ENCODE peak calls at places on chromosome 1, in six cellular contexts. I is AG09309; A is PC-3; J is uterus; K is cardiac muscle cell; P is CD8-positive, alpha-beta T cell. B is an unnamed sample.

GRCh38 chr1:176541663-176542062 is 78.7 kb downstream of the PAPPA2 start:
- DNase-seq in A (no peak), I (no peak), J (no peak), P (no peak), K (no peak), B (no peak)

GRCh38 chr1:53669511-53670191 is 69.3 kb downstream of the GLIS1 start:
- DNase-seq in K (peak; percentile 25), J (no peak), P (no peak), A (no peak), I (peak; percentile 33), B (no peak)

GRCh38 chr1:151620286-151620685 is 8.4 kb downstream of the SNX27 start:
- DNase-seq in P (no peak), A (no peak), J (no peak), I (no peak), K (no peak), B (no peak)

GRCh38 chr1:206023682-206024081 is at the start of gene CTSE:
- DNase-seq in J (no peak), I (no peak), K (no peak), P (no peak), A (no peak), B (no peak)

GRCh38 chr1:147388969-147389368 is 146.5 kb downstream of the CHD1L start:
- DNase-seq in K (no peak), J (no peak), I (no peak), P (no peak), A (no peak), B (no peak)

GRCh38 chr1:7727816-7728477 is 43.1 kb upstream of the VAMP3 start:
- DNase-seq in P (no peak), I (no peak), J (no peak), K (no peak), A (no peak), B (no peak)

GRCh38 chr1:239814306-239814881 is 277.3 kb upstream of the FMN2 start:
- DNase-seq in K (no peak), J (peak; percentile 22), P (no peak), I (peak; percentile 69), A (peak; percentile 99), B (peak; percentile 89)

GRCh38 chr1:62295921-62296451 is 23.2 kb downstream of the KANK4 start:
- DNase-seq in J (no peak), A (peak; percentile 95), K (no peak), P (no peak), I (peak; percentile 21), B (peak; percentile 89)

GRCh38 chr1:67791261-67791660 is 42.0 kb downstream of the GNG12 start:
- DNase-seq in J (no peak), I (no peak), K (no peak), A (no peak), P (no peak), B (no peak)

GRCh38 chr1:85137660-85138059 is 63.2 kb downstream of the SYDE2 start:
- DNase-seq in A (no peak), I (no peak), K (no peak), P (no peak), J (no peak), B (no peak)

GRCh38 chr1:207814469-207814868 is 62.6 kb downstream of the CD46 start:
- DNase-seq in I (no peak), P (no peak), J (no peak), A (no peak), K (no peak), B (no peak)

GRCh38 chr1:207817166-207817565 is 65.3 kb downstream of the CD46 start:
- DNase-seq in A (no peak), P (no peak), I (no peak), J (no peak), K (no peak), B (no peak)

GRCh38 chr1:207815466-207815865 is 63.6 kb downstream of the CD46 start:
- DNase-seq in A (no peak), J (no peak), P (no peak), I (no peak), K (no peak), B (no peak)

GRCh38 chr1:207813946-207814345 is 62.1 kb downstream of the CD46 start:
- DNase-seq in K (no peak), A (no peak), I (no peak), J (no peak), P (no peak), B (no peak)

DNA sequence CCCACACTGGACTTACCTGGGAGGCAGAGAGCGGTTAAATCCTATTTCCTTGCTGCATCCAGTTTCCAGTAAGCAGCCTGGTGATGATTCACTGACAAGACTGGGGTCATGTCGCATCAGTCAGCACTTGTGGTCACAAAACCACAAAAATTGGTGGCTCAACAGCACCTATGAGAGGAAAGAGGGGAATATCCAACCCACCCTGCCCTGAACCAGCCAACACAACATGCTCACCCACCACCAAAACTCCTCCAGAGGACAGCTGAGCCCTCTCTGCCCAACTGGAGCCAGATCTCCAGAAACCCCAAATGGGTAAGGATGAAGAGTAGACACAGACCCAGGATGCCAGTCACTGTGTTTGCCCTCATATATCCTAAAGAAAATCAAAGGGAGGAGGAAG is 64.1 kb downstream of the CD46 start:
- DNase-seq in K (no peak), J (no peak), A (peak; percentile 85), I (no peak), P (no peak), B (no peak)
- H3K4me3 ChIP-seq in K (no peak overlapping the region), J (no peak overlapping the region), A (no peak overlapping the region), I (no peak overlapping the region), P (no peak overlapping the region), B (no peak overlapping the region)

DNA sequence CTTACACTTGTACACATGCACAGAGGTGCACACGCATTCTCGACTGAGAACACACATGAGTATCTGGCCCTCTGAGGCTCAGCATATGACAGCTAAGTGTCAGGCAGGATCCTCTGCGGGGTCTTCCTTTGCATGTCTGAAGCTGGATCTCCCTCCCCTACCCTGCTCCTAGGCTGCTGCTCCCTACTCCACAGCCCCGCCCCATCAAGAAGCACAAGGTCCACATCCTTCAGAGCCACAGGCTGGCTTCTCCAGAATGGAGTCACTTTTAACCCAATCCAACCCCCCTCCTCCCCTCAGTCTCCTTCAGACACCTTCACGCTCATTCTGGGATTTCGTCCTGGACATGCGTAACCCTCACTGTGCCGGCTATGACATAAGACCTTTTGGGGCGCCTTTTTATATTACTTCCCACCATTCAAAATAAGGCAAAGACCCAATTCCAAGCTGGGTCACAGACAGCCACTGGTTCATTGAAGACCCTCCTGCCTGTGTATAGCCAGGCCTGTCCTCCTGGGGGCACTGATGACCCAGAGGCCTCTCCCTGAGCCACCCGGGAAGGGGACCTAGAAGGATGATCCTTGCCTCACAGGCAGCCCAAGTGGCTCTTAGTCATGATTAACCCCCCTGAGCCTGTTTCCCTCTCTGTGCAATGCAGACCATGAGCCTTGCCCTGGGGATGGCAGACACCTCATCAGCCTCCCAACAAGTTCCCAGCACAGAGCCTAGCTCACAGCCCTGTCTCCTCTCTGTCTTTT is 4.7 kb downstream of the ADGRB2 start:
- DNase-seq in I (no peak), J (no peak), P (no peak), A (no peak), K (no peak), B (no peak)
- TF ChIP-seq CTCF in I (no peak), J (no peak), P (no peak), A (no peak), K (no peak), B (no peak)

DNA sequence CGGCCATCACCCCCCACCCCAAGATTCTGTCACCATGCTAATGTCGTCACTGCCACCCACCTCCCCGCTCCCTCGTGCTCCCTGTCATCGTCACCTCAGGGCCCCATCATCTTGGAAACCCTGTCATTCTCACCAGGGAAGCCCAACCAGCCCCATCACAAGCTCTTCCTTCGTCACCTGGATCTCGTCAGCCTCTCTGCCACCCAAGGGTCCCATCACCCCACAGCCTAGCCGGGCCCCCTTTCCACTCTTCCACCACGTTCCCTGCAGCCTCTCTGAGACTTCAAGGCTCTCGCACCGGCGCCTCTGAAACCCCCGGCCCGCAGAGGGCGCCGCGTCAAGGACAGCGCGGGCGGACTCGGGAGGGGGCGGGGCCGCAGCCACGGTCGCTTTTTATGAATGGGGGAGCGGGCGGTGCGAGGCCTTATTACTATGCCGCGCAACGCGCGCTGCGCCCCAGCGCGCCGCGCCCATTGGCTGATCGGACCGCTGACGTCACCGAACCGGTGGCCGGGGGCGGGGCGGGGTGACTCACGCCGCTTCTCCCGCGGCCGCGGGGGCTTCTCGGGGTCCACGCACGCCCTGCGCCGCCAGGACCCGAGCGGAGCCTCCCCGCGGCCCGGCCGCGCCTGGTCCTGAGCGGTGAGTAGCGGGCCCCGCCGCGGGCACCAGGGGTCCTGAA is at the start of gene GPR3:
- DNase-seq in K (peak; percentile 96), J (peak; percentile 94), A (peak; percentile 94), P (peak; percentile 88), I (peak; percentile 41), B (peak; percentile 92)
- H3K4me3 ChIP-seq in K (peak within 1 kb of the TSS; percentile 53), J (peak within 1 kb of the TSS; percentile 15), A (peak within 1 kb of the TSS; percentile 100), P (peak within 1 kb of the TSS; percentile 65), I (peak within 1 kb of the TSS; percentile 68), B (peak within 1 kb of the TSS; percentile 69)

GRCh38 chr1:25338188-25338981 is at the start of gene TMEM50A:
- DNase-seq in P (peak; percentile 91), K (peak; percentile 89), J (peak; percentile 90), A (peak; percentile 79), I (no peak), B (peak; percentile 89)
- TF ChIP-seq CTCF in P (no peak), K (no peak), J (no peak), A (no peak), I (no peak), B (no peak)

GRCh38 chr1:183498342-183498991 is 26.2 kb downstream of the SMG7 start:
- DNase-seq in P (no peak), I (no peak), A (no peak), J (no peak), K (no peak), B (no peak)
- H3K4me3 ChIP-seq in P (no peak overlapping the region), I (no peak overlapping the region), A (no peak overlapping the region), J (no peak overlapping the region), K (no peak overlapping the region), B (no peak overlapping the region)

GRCh38 chr1:23368562-23369334 is 888 bp downstream of the ZNF436 start:
- DNase-seq in I (peak; percentile 67), K (peak; percentile 96), P (peak; percentile 79), A (peak; percentile 90), J (peak; percentile 87), B (peak; percentile 93)
- TF ChIP-seq CTCF in I (no peak), K (peak; percentile 20), P (no peak), A (peak; percentile 12), J (no peak), B (peak; percentile 9)

B was measured in astrocyte of the spinal cord.